ENCODE peak calls at places on chromosomes 3 and 15, in four cellular contexts. One of them, this sample, is unnamed.
A peak's percentile ranks its signal among the peaks of the same experiment; 100 is the strongest.

GRCh38 chr3:167740961-167741587 is 5.6 kb downstream of the SERPINI1 start:
- DNase-seq in cardiac muscle cell: peak; percentile 57
- DNase-seq in psoas muscle: no peak
- DNase-seq in lung: no peak
- DNase-seq in this sample: no peak

GRCh38 chr3:114178770-114179368 is at the start of gene DRD3:
- DNase-seq in cardiac muscle cell: peak; percentile 89
- DNase-seq in psoas muscle: no peak
- DNase-seq in lung: no peak
- DNase-seq in this sample: no peak

GRCh38 chr15:44536298-44536961 is 517 bp upstream of the EIF3J start:
- DNase-seq in cardiac muscle cell: peak; percentile 92
- DNase-seq in psoas muscle: peak; percentile 93
- DNase-seq in lung: peak; percentile 82
- DNase-seq in this sample: peak; percentile 87

GRCh38 chr3:183730361-183730760 is 32.8 kb downstream of the YEATS2 start:
- DNase-seq in cardiac muscle cell: no peak
- DNase-seq in psoas muscle: no peak
- DNase-seq in lung: no peak
- DNase-seq in this sample: no peak

GRCh38 chr15:59553879-59554735 is 57.5 kb upstream of the GCNT3 start:
- DNase-seq in cardiac muscle cell: no peak
- DNase-seq in psoas muscle: no peak
- DNase-seq in lung: no peak
- DNase-seq in this sample: no peak

GRCh38 chr3:171745577-171746319 is 64.5 kb downstream of the PLD1 start:
- DNase-seq in cardiac muscle cell: no peak
- DNase-seq in psoas muscle: peak; percentile 46
- DNase-seq in lung: no peak
- DNase-seq in this sample: no peak

GRCh38 chr3:179421500-179421899 is 29.8 kb downstream of the GNB4 start:
- DNase-seq in cardiac muscle cell: peak; percentile 65
- DNase-seq in psoas muscle: no peak
- DNase-seq in lung: no peak
- DNase-seq in this sample: no peak

GRCh38 chr3:66336358-66336766 is 115.6 kb downstream of the SLC25A26 start:
- DNase-seq in cardiac muscle cell: no peak
- DNase-seq in psoas muscle: no peak
- DNase-seq in lung: no peak
- DNase-seq in this sample: no peak

GRCh38 chr15:27342991-27343390 is 372.0 kb downstream of the GABRG3 start:
- DNase-seq in cardiac muscle cell: no peak
- DNase-seq in psoas muscle: no peak
- DNase-seq in lung: no peak
- DNase-seq in this sample: no peak

GRCh38 chr3:31408720-31409119 is 124.0 kb upstream of the STT3B start:
- DNase-seq in cardiac muscle cell: peak; percentile 20
- DNase-seq in psoas muscle: no peak
- DNase-seq in lung: no peak
- DNase-seq in this sample: no peak

GRCh38 chr3:182063742-182064141 is 352.0 kb downstream of the SOX2 start:
- DNase-seq in cardiac muscle cell: no peak
- DNase-seq in psoas muscle: no peak
- DNase-seq in lung: no peak
- DNase-seq in this sample: no peak

GRCh38 chr15:32763295-32763694 is 45.5 kb downstream of the GREM1 start:
- DNase-seq in cardiac muscle cell: no peak
- DNase-seq in psoas muscle: no peak
- DNase-seq in lung: no peak
- DNase-seq in this sample: no peak

GRCh38 chr3:44104043-44104442 is 137.6 kb upstream of the TOPAZ1 start:
- DNase-seq in cardiac muscle cell: no peak
- DNase-seq in psoas muscle: no peak
- DNase-seq in lung: no peak
- DNase-seq in this sample: no peak

GRCh38 chr3:47288966-47289910 is 6.5 kb downstream of the KLHL18 start:
- DNase-seq in cardiac muscle cell: no peak
- DNase-seq in psoas muscle: no peak
- DNase-seq in lung: no peak
- DNase-seq in this sample: no peak

GRCh38 chr3:47850062-47850802 is 47.3 kb downstream of the DHX30 start:
- DNase-seq in cardiac muscle cell: no peak
- DNase-seq in psoas muscle: no peak
- DNase-seq in lung: no peak
- DNase-seq in this sample: no peak

GRCh38 chr3:107765524-107765923 is 242.8 kb downstream of the BBX start:
- DNase-seq in cardiac muscle cell: no peak
- DNase-seq in psoas muscle: no peak
- DNase-seq in lung: no peak
- DNase-seq in this sample: no peak

GRCh38 chr3:29267231-29267630 is 13.6 kb upstream of the RBMS3 start:
- DNase-seq in cardiac muscle cell: no peak
- DNase-seq in psoas muscle: no peak
- DNase-seq in lung: no peak
- DNase-seq in this sample: no peak

GRCh38 chr15:28921925-28922711 is 36.3 kb downstream of the APBA2 start:
- DNase-seq in cardiac muscle cell: peak; percentile 18
- DNase-seq in psoas muscle: no peak
- DNase-seq in lung: no peak
- DNase-seq in this sample: no peak

GRCh38 chr15:81023483-81024264 is 23.0 kb downstream of the TLNRD1 start:
- DNase-seq in cardiac muscle cell: no peak
- DNase-seq in psoas muscle: peak; percentile 90
- DNase-seq in lung: peak; percentile 70
- DNase-seq in this sample: peak; percentile 93

GRCh38 chr3:10312391-10312790 is 8.5 kb downstream of the SEC13 start:
- DNase-seq in cardiac muscle cell: no peak
- DNase-seq in psoas muscle: no peak
- DNase-seq in lung: no peak
- DNase-seq in this sample: no peak

GRCh38 chr15:69943637-69944036 is 154.1 kb downstream of the TLE3 start:
- DNase-seq in cardiac muscle cell: no peak
- DNase-seq in psoas muscle: no peak
- DNase-seq in lung: no peak
- DNase-seq in this sample: no peak

GRCh38 chr3:129315386-129315991 is 36.8 kb downstream of the HMCES start:
- DNase-seq in cardiac muscle cell: peak; percentile 43
- DNase-seq in psoas muscle: peak; percentile 72
- DNase-seq in lung: no peak
- DNase-seq in this sample: no peak

GRCh38 chr3:24951186-24951585 is 456.5 kb upstream of the THRB start:
- DNase-seq in cardiac muscle cell: no peak
- DNase-seq in psoas muscle: no peak
- DNase-seq in lung: no peak
- DNase-seq in this sample: no peak

GRCh38 chr3:115999598-115999997 is 376.3 kb downstream of the GAP43 start:
- DNase-seq in cardiac muscle cell: peak; percentile 32
- DNase-seq in psoas muscle: no peak
- DNase-seq in lung: no peak
- DNase-seq in this sample: no peak

GRCh38 chr15:71484080-71484479 is 326.3 kb upstream of the NR2E3 start:
- DNase-seq in cardiac muscle cell: no peak
- DNase-seq in psoas muscle: no peak
- DNase-seq in lung: no peak
- DNase-seq in this sample: no peak

GRCh38 chr3:28680050-28680449 is 331.4 kb upstream of the AZI2 start:
- DNase-seq in cardiac muscle cell: no peak
- DNase-seq in psoas muscle: no peak
- DNase-seq in lung: no peak
- DNase-seq in this sample: no peak

GRCh38 chr15:40048155-40048792 is 9.3 kb upstream of the SRP14 start:
- DNase-seq in cardiac muscle cell: no peak
- DNase-seq in psoas muscle: no peak
- DNase-seq in lung: peak; percentile 25
- DNase-seq in this sample: peak; percentile 58

GRCh38 chr3:125357032-125357658 is 18.0 kb downstream of the ZNF148 start:
- DNase-seq in cardiac muscle cell: peak; percentile 39
- DNase-seq in psoas muscle: peak; percentile 74
- DNase-seq in lung: peak; percentile 38
- DNase-seq in this sample: no peak

GRCh38 chr3:126448893-126449180 is 26.9 kb downstream of the ZXDC start:
- DNase-seq in cardiac muscle cell: no peak
- DNase-seq in psoas muscle: peak; percentile 32
- DNase-seq in lung: no peak
- DNase-seq in this sample: peak; percentile 47

GRCh38 chr3:45795509-45795881 is 841 bp downstream of the SLC6A20 start:
- DNase-seq in cardiac muscle cell: peak; percentile 28
- DNase-seq in psoas muscle: no peak
- DNase-seq in lung: no peak
- DNase-seq in this sample: no peak

GRCh38 chr15:95262866-95263564 is 1031.7 kb downstream of the MCTP2 start:
- DNase-seq in cardiac muscle cell: no peak
- DNase-seq in psoas muscle: no peak
- DNase-seq in lung: no peak
- DNase-seq in this sample: no peak

GRCh38 chr3:188157407-188157806 is 3.5 kb downstream of the LPP start:
- DNase-seq in cardiac muscle cell: no peak
- DNase-seq in psoas muscle: no peak
- DNase-seq in lung: no peak
- DNase-seq in this sample: no peak

GRCh38 chr3:75049581-75049980 is 435.1 kb upstream of the CNTN3 start:
- DNase-seq in cardiac muscle cell: no peak
- DNase-seq in psoas muscle: no peak
- DNase-seq in lung: no peak
- DNase-seq in this sample: no peak

DNA sequence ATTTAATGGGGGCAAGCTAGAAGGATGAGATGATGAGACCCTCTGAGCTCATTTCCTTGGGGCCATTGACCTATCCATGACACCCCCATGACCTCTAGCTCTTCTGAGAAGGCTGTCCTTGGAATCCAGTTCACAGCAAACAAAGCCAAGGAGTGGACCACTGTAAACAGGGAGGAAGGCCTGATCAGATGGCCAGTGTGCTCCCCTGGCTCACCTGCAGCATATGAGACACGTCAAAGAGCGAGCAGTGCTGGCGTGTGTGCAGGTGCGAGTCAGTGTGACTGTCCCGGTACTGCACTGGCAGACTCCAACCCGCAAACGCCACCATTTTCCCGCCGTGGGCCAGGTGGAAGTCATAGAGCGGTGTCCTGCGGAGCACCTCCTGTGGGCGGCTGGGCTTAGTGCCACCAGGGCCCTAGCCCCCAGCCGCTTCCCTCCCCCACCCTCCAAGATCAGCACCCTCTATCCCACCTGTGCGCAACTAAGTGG is 339 bp downstream of the AMT start:
- DNase-seq in cardiac muscle cell: no peak
- DNase-seq in psoas muscle: no peak
- DNase-seq in lung: no peak
- DNase-seq in this sample: no peak
- H3K4me3 ChIP-seq in cardiac muscle cell: peak overlapping the region; percentile 68
- H3K4me3 ChIP-seq in psoas muscle: peak overlapping the region; percentile 18
- H3K4me3 ChIP-seq in lung: no peak overlapping the region
- H3K4me3 ChIP-seq in this sample: peak overlapping the region; percentile 53

DNA sequence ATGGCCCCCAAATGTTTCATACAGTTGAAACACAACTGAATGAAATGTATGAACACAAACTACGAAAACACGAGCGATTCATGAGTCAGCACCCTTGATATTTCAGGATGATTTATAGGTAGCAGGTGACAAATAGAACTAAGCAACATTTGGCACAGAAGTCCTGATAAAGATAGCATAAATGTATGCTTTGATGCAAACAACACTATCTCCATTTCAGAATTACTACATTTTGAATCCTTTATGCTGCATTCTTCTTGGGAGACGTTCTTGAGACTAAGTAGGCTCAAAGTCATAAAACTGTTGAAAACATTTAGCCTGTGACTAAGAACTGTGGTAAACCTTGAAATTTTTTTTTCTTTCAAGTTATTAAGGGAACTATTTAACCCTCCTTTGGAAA is 200.3 kb upstream of the ICE2 start:
- DNase-seq in cardiac muscle cell: no peak
- DNase-seq in psoas muscle: no peak
- DNase-seq in lung: no peak
- DNase-seq in this sample: no peak
- H3K27me3 ChIP-seq in cardiac muscle cell: no peaks in the 10 kb centered on the region
- H3K27me3 ChIP-seq in psoas muscle: no peaks in the 10 kb centered on the region
- H3K27me3 ChIP-seq in lung: no peaks in the 10 kb centered on the region
- H3K27me3 ChIP-seq in this sample: no peaks in the 10 kb centered on the region

DNA sequence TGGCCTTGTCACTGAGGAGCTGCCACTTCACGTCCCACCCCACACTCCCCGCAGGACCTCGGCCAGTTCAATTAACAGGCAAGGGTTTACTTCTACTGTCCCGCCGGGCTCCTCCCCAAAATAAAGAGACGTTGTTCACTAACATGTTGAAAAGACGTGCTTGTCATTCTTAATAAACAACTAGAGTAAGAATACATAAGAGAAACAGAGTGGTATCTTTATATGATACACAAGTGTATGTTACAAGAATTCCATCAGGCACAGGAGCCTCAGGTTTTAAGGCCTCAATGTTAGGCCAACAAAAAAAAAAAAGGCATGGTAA is 326 bp upstream of the IMPDH2 start:
- DNase-seq in cardiac muscle cell: no peak
- DNase-seq in psoas muscle: no peak
- DNase-seq in lung: no peak
- DNase-seq in this sample: peak; percentile 61
- H3K4me3 ChIP-seq in cardiac muscle cell: no peak overlapping the region
- H3K4me3 ChIP-seq in psoas muscle: peak overlapping the region; percentile 89
- H3K4me3 ChIP-seq in lung: peak overlapping the region; percentile 64
- H3K4me3 ChIP-seq in this sample: peak overlapping the region; percentile 82

GRCh38 chr15:73750441-73750840 is 2.7 kb downstream of the INSYN1 start:
- DNase-seq in cardiac muscle cell: no peak
- DNase-seq in psoas muscle: no peak
- DNase-seq in lung: no peak
- DNase-seq in this sample: no peak

GRCh38 chr15:73751896-73752816 is 995 bp downstream of the INSYN1 start:
- DNase-seq in cardiac muscle cell: peak; percentile 38
- DNase-seq in psoas muscle: no peak
- DNase-seq in lung: no peak
- DNase-seq in this sample: no peak

GRCh38 chr15:73749533-73749932 is 3.6 kb downstream of the INSYN1 start:
- DNase-seq in cardiac muscle cell: no peak
- DNase-seq in psoas muscle: no peak
- DNase-seq in lung: no peak
- DNase-seq in this sample: no peak

GRCh38 chr15:73751481-73751880 is 1.7 kb downstream of the INSYN1 start:
- DNase-seq in cardiac muscle cell: no peak
- DNase-seq in psoas muscle: no peak
- DNase-seq in lung: no peak
- DNase-seq in this sample: no peak

DNA sequence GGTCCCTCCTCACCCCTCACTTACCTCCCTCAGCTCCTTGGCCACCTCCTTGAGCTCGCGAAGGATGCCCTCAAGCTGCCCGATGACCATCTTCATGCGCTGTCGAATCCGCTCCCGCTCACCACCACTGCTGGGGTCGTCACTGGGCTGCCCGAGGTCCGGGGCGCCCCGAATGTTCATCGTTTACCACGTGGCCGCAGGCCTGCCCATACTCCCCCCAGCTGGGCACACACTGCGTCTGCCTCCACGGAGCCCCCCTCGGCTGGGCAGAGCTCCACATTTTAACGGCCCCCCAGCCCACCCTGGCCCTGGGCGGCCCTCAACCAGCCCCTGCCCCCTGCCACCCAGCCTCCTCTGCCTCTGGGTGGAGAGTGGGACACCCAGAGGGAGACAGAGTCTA is 2.2 kb downstream of the INSYN1 start:
- DNase-seq in cardiac muscle cell: no peak
- DNase-seq in psoas muscle: no peak
- DNase-seq in lung: no peak
- DNase-seq in this sample: no peak
- H3K27me3 ChIP-seq in cardiac muscle cell: peaks cover 20% of the 10 kb centered on the region
- H3K27me3 ChIP-seq in psoas muscle: no peaks in the 10 kb centered on the region
- H3K27me3 ChIP-seq in lung: peaks cover 4% of the 10 kb centered on the region
- H3K27me3 ChIP-seq in this sample: no peaks in the 10 kb centered on the region

GRCh38 chr3:195128255-195129071 is 142.5 kb downstream of the XXYLT1 start:
- DNase-seq in cardiac muscle cell: no peak
- DNase-seq in psoas muscle: no peak
- DNase-seq in lung: no peak
- DNase-seq in this sample: no peak
- H3K4me3 ChIP-seq in cardiac muscle cell: no peak overlapping the region
- H3K4me3 ChIP-seq in psoas muscle: no peak overlapping the region
- H3K4me3 ChIP-seq in lung: no peak overlapping the region
- H3K4me3 ChIP-seq in this sample: no peak overlapping the region

This sample was measured in right atrium auricular region.